ENCODE peak calls at places on chromosome 13, in four cellular contexts. K, F, O and G are unnamed samples.

GRCh38 chr13:32125221-32125621 is 93.6 kb downstream of the FRY start:
- DNase-seq in F (no peak), O (no peak), K (no peak), G (no peak)

GRCh38 chr13:24709186-24709913 is 29.1 kb downstream of the ATP12A start:
- DNase-seq in F (no peak), O (no peak), K (no peak), G (no peak)

GRCh38 chr13:32409561-32410440 is 18.1 kb downstream of the N4BP2L1 start:
- DNase-seq in O (no peak), K (no peak), F (no peak), G (peak)

GRCh38 chr13:33256148-33256547 is 29.4 kb downstream of the STARD13 start:
- DNase-seq in F (no peak), O (no peak), K (no peak), G (no peak)

GRCh38 chr13:50081899-50082425 is 66.7 kb downstream of the KCNRG start:
- DNase-seq in O (peak), F (peak), K (peak), G (peak)

GRCh38 chr13:113398963-113399754 is 35.2 kb upstream of the GRTP1 start:
- DNase-seq in F (no peak), K (no peak), O (no peak), G (no peak)

GRCh38 chr13:83121904-83122303 is 760.4 kb downstream of the SLITRK1 start:
- DNase-seq in K (no peak), O (no peak), F (no peak), G (no peak)

GRCh38 chr13:29496241-29496712 is 99.2 kb downstream of the SLC7A1 start:
- DNase-seq in F (no peak), K (no peak), O (no peak), G (no peak)

GRCh38 chr13:99214232-99214631 is 13.6 kb downstream of the UBAC2 start:
- DNase-seq in F (no peak), K (no peak), O (peak), G (no peak)

GRCh38 chr13:42057918-42058530 is 9.6 kb downstream of the DGKH start:
- DNase-seq in O (no peak), F (no peak), K (no peak), G (no peak)

GRCh38 chr13:57858376-57858775 is 226.8 kb downstream of the PCDH17 start:
- DNase-seq in K (no peak), O (no peak), F (no peak), G (no peak)

GRCh38 chr13:52414963-52415362 is 9.0 kb upstream of the THSD1 start:
- DNase-seq in O (no peak), K (no peak), F (no peak), G (no peak)

GRCh38 chr13:65378943-65379519 is 1851.1 kb downstream of the PCDH9 start:
- DNase-seq in F (no peak), K (no peak), O (no peak), G (peak)

GRCh38 chr13:91162180-91162579 is 185.3 kb upstream of the MIR17HG start:
- DNase-seq in O (no peak), F (no peak), K (no peak), G (no peak)

GRCh38 chr13:39599842-39600241 is 3.2 kb downstream of the LHFPL6 start:
- DNase-seq in F (no peak), O (no peak), K (no peak), G (no peak)

GRCh38 chr13:19606152-19606551 is 27.3 kb upstream of the MPHOSPH8 start:
- DNase-seq in O (no peak), F (no peak), K (no peak), G (no peak)

GRCh38 chr13:29472317-29472961 is 123.0 kb downstream of the SLC7A1 start:
- DNase-seq in K (peak), O (no peak), F (peak), G (peak)

GRCh38 chr13:37385248-37385647 is 213.3 kb downstream of the POSTN start:
- DNase-seq in O (no peak), F (no peak), K (no peak), G (no peak)

GRCh38 chr13:76903544-76904162 is 17.4 kb upstream of the KCTD12 start:
- DNase-seq in K (peak), F (peak), O (peak), G (peak)

GRCh38 chr13:109680930-109681329 is 105.5 kb downstream of the IRS2 start:
- DNase-seq in O (no peak), F (no peak), K (no peak), G (no peak)

GRCh38 chr13:109684084-109684835 is 102.1 kb downstream of the IRS2 start:
- DNase-seq in F (no peak), K (no peak), O (no peak), G (no peak)

GRCh38 chr13:109682534-109683244 is 103.7 kb downstream of the IRS2 start:
- DNase-seq in F (no peak), O (no peak), K (no peak), G (no peak)

GRCh38 chr13:109687559-109688448 is 98.6 kb downstream of the IRS2 start:
- DNase-seq in K (no peak), F (no peak), O (no peak), G (no peak)

GRCh38 chr13:109684836-109685602 is 101.4 kb downstream of the IRS2 start:
- DNase-seq in K (no peak), F (no peak), O (no peak), G (no peak)
- TF ChIP-seq FOXK2 in K (no peak), F (no peak), O (no peak), G (no peak)

GRCh38 chr13:40986328-40986856 is 32.7 kb downstream of the ELF1 start:
- DNase-seq in F (peak), K (no peak), O (no peak), G (no peak)
- TF ChIP-seq FOXM1 in F (no peak), K (no peak), O (no peak), G (no peak)

DNA sequence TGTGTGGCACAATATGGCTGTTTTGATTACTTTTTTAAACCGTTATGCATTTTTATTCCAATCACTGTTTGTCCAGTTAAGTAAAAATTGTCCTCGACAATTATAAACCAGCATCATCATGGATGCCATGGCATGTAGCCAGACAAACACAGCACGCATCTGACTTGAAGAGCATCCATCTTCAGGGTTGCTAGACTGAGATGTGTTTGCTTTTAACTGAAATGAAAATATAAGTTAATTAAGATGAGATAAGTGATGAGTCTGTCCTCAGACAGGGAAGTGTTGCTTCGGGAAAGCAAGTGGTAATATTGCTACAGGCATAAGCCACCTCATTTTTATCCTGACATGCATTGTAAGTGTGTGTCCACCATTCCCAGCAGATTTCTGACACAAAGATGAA is 92.8 kb upstream of the TPP2 start:
- DNase-seq in K (no peak), O (no peak), F (no peak), G (no peak)
- TF ChIP-seq FOXK2 in K (no peak), O (no peak), F (no peak), G (no peak)

GRCh38 chr13:107202371-107203023 is 634.6 kb upstream of the ARGLU1 start:
- DNase-seq in O (no peak), F (peak), K (no peak), G (no peak)

GRCh38 chr13:107200491-107200890 is 632.6 kb upstream of the ARGLU1 start:
- DNase-seq in F (no peak), O (no peak), K (no peak), G (no peak)

GRCh38 chr13:107205318-107206112 is 637.6 kb upstream of the ARGLU1 start:
- DNase-seq in O (no peak), K (peak), F (peak), G (peak)

GRCh38 chr13:107208889-107209288 is 641.0 kb upstream of the ARGLU1 start:
- DNase-seq in F (no peak), O (no peak), K (no peak), G (no peak)

DNA sequence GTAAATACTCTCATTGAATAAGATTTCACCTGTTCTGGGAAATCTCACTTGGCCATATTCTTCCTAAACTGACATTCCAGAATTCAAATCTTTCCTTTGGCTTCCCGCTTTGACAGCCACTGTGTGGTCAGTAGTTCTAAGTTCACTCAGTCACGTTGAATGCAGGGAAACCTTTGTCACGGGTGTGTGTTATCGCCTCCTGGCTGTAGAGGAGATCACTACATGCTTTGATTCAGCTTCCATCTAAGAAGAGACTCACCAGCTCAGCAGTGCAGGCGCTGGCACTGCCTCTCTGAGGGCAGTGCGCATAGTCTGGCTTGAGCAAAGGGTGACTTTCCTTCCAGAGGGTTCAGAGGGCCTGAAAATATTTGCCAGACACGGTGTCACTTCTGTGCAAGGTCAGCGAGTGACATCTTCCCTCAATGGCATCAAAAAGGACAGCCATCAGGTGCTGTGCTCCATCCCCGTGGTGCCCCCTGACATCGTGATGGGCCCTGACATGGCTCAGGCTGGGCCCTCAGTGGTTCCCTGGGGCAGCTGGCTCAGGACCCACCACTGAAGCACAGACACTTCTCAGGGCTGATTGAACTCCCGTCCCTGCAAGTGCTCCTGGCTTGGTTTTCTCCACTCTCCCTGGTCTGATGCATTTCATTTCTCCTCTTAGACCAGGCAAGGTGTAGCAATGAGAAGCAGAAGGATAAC is 635.4 kb upstream of the ARGLU1 start:
- DNase-seq in K (no peak), O (no peak), F (peak), G (peak)
- TF ChIP-seq FOXM1 in K (no peak), O (no peak), F (no peak), G (no peak)

GRCh38 chr13:111575719-111576118 is 255.3 kb downstream of the TEX29 start:
- DNase-seq in F (no peak), K (no peak), O (no peak), G (no peak)

GRCh38 chr13:111575276-111575675 is 254.8 kb downstream of the TEX29 start:
- DNase-seq in O (no peak), F (no peak), K (no peak), G (no peak)

GRCh38 chr13:111573362-111573761 is 252.9 kb downstream of the TEX29 start:
- DNase-seq in O (no peak), F (no peak), K (no peak), G (no peak)

GRCh38 chr13:111573801-111574200 is 253.4 kb downstream of the TEX29 start:
- DNase-seq in O (no peak), F (no peak), K (no peak), G (no peak)

GRCh38 chr13:111572956-111573355 is 252.5 kb downstream of the TEX29 start:
- DNase-seq in K (no peak), F (no peak), O (no peak), G (no peak)
- TF ChIP-seq FOXK2 in K (no peak), F (no peak), O (no peak), G (no peak)

GRCh38 chr13:110978390-110978789 is 63.5 kb upstream of the ANKRD10 start:
- DNase-seq in K (no peak), F (no peak), O (no peak), G (no peak)
- TF ChIP-seq FOXM1 in K (no peak), F (no peak), O (no peak), G (no peak)

GRCh38 chr13:21625366-21625765 is 21.4 kb upstream of the MICU2 start:
- DNase-seq in K (peak), O (no peak), F (peak), G (peak)
- TF ChIP-seq FOXK2 in K (no peak), O (no peak), F (no peak), G (no peak)

GRCh38 chr13:20609145-20609544 is 42.2 kb downstream of the IFT88 start:
- DNase-seq in K (no peak), O (no peak), F (no peak), G (no peak)

GRCh38 chr13:20608438-20609020 is 41.6 kb downstream of the IFT88 start:
- DNase-seq in F (no peak), O (no peak), K (no peak), G (no peak)

GRCh38 chr13:20610006-20610405 is 43.0 kb downstream of the IFT88 start:
- DNase-seq in O (no peak), K (no peak), F (no peak), G (no peak)

DNA sequence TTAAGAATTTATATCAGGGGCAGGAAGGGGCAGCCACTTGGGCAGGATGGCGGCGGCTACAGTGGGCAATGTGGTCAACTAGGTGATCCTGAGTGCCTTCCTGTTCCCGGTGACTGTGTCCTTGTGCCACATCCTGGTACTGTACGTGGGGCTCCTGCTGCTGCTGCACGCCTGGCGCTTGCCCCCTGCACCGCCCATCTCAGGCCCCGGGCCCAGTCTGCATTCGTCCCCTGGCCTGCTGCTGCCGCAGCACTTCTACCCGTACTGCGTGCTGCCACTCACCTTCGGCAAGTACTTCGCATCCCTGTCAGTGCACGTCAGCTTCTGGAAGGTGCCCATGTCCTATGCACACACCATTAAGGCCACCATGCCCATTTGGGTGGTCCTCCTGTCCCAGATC is 40.1 kb downstream of the IFT88 start:
- DNase-seq in K (no peak), F (no peak), O (no peak), G (no peak)
- TF ChIP-seq FOXM1 in K (no peak), F (no peak), O (no peak), G (no peak)

GRCh38 chr13:48093588-48093987 is 1.3 kb downstream of the MED4 start:
- DNase-seq in F (no peak), O (no peak), K (no peak), G (no peak)
- TF ChIP-seq FOXK2 in F (no peak), O (no peak), K (no peak), G (no peak)

GRCh38 chr13:26561636-26562537 is 4.4 kb downstream of the WASF3 start:
- DNase-seq in K (no peak), F (peak), O (no peak), G (no peak)
- TF ChIP-seq FOXM1 in K (no peak), F (no peak), O (no peak), G (no peak)